ENCODE peak calls at places on chromosome 2, in ten cellular contexts. S, L, P, I, G, H, N, V, E and T are unnamed samples.

GRCh38 chr2:84971799-84972790 is 1.1 kb downstream of the KCMF1 start:
- DNase-seq in S (peak; percentile 76), L (no peak), P (peak; percentile 29), I (peak; percentile 56), G (no peak), H (peak; percentile 38), N (peak; percentile 82), V (peak; percentile 46), E (no peak), T (peak; percentile 39)

GRCh38 chr2:26735096-26735495 is 29.0 kb upstream of the SLC35F6 start:
- DNase-seq in S (no peak), L (no peak), P (no peak), I (peak; percentile 96), G (peak; percentile 81), H (no peak), N (no peak), V (peak; percentile 86), E (no peak), T (no peak)

GRCh38 chr2:154507186-154507585 is 191.3 kb upstream of the KCNJ3 start:
- DNase-seq in S (no peak), L (no peak), P (no peak), I (no peak), G (no peak), H (no peak), N (no peak), V (no peak), E (peak; percentile 8), T (no peak)

GRCh38 chr2:16861154-16861929 is 195.7 kb upstream of the CYRIA start:
- DNase-seq in S (no peak), L (no peak), P (no peak), I (peak; percentile 43), G (no peak), H (no peak), N (no peak), V (peak; percentile 2), E (no peak), T (no peak)

GRCh38 chr2:72136349-72136748 is 11.3 kb downstream of the CYP26B1 start:
- DNase-seq in S (no peak), L (no peak), P (no peak), I (no peak), G (no peak), H (no peak), N (no peak), V (no peak), E (no peak), T (no peak)

GRCh38 chr2:122519366-122519765 is 763.9 kb downstream of the TSN start:
- DNase-seq in S (no peak), L (peak; percentile 6), P (no peak), I (no peak), G (no peak), H (no peak), N (peak; percentile 30), V (peak; percentile 33), E (no peak), T (no peak)

GRCh38 chr2:236946871-236947270 is 138.8 kb upstream of the COPS8 start:
- DNase-seq in S (no peak), L (no peak), P (peak; percentile 10), I (peak; percentile 55), G (no peak), H (no peak), N (no peak), V (no peak), E (no peak), T (no peak)

GRCh38 chr2:191571163-191571769 is 106.7 kb upstream of the NABP1 start:
- DNase-seq in S (no peak), L (no peak), P (no peak), I (peak; percentile 84), G (peak; percentile 62), H (no peak), N (peak; percentile 31), V (peak; percentile 74), E (peak; percentile 36), T (no peak)

GRCh38 chr2:148300534-148300933 is 279.6 kb downstream of the MBD5 start:
- DNase-seq in S (no peak), L (no peak), P (no peak), I (peak; percentile 33), G (no peak), H (no peak), N (no peak), V (no peak), E (no peak), T (no peak)

GRCh38 chr2:225319872-225320271 is 79.6 kb upstream of the NYAP2 start:
- DNase-seq in S (no peak), L (no peak), P (no peak), I (no peak), G (no peak), H (no peak), N (no peak), V (no peak), E (no peak), T (no peak)

GRCh38 chr2:112876257-112876970 is 34.6 kb upstream of the IL37 start:
- DNase-seq in S (no peak), L (no peak), P (no peak), I (no peak), G (no peak), H (no peak), N (no peak), V (no peak), E (no peak), T (no peak)

GRCh38 chr2:217946071-217946470 is 56.7 kb downstream of the TNS1 start:
- DNase-seq in S (no peak), L (no peak), P (no peak), I (no peak), G (no peak), H (no peak), N (no peak), V (no peak), E (no peak), T (no peak)

GRCh38 chr2:15184491-15184890 is 376.6 kb downstream of the NBAS start:
- DNase-seq in S (no peak), L (no peak), P (no peak), I (no peak), G (no peak), H (no peak), N (no peak), V (no peak), E (no peak), T (no peak)

GRCh38 chr2:15191801-15192200 is 369.3 kb downstream of the NBAS start:
- DNase-seq in S (no peak), L (no peak), P (no peak), I (no peak), G (no peak), H (no peak), N (no peak), V (no peak), E (peak; percentile 21), T (no peak)

GRCh38 chr2:15186118-15186517 is 375.0 kb downstream of the NBAS start:
- DNase-seq in S (no peak), L (no peak), P (no peak), I (no peak), G (no peak), H (no peak), N (no peak), V (no peak), E (no peak), T (no peak)

GRCh38 chr2:15189236-15189635 is 371.9 kb downstream of the NBAS start:
- DNase-seq in S (no peak), L (no peak), P (no peak), I (peak; percentile 3), G (no peak), H (no peak), N (no peak), V (no peak), E (no peak), T (no peak)
- TF ChIP-seq CTCF in S (no peak), L (no peak), P (no peak), I (peak; percentile 5), G (peak; percentile 15), H (no peak), N (peak; percentile 27), V (no peak), E (no peak), T (no peak)

DNA sequence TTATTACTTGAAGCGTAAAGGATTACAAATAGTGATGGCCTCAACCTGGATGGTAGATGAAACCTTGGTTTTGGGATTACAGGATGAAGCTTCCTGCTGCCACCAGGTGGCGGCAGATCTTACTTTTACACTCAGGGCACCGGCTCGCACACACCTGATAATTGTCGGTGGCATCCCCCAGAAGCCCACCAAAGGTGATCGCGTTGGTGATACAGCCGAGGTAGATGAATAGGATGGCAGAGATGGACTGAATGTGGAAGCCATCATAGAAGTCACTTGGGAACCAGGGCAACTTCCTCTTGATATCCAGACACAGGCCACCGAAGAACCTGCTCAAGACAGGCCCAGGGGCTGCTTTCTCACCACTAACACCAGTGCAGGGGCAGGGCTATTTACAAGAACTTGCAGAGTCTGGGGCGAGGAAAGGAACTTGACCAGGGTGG is 51.8 kb downstream of the MTHFD2 start:
- DNase-seq in S (no peak), L (peak; percentile 41), P (no peak), I (peak; percentile 56), G (no peak), H (peak; percentile 33), N (peak; percentile 77), V (peak; percentile 56), E (peak; percentile 36), T (peak; percentile 23)
- TF ChIP-seq CTCF in S (peak; percentile 48), L (peak; percentile 88), P (no peak), I (peak; percentile 86), G (peak; percentile 81), H (peak; percentile 75), N (peak; percentile 99), V (peak; percentile 92), E (peak; percentile 83), T (peak; percentile 90)

DNA sequence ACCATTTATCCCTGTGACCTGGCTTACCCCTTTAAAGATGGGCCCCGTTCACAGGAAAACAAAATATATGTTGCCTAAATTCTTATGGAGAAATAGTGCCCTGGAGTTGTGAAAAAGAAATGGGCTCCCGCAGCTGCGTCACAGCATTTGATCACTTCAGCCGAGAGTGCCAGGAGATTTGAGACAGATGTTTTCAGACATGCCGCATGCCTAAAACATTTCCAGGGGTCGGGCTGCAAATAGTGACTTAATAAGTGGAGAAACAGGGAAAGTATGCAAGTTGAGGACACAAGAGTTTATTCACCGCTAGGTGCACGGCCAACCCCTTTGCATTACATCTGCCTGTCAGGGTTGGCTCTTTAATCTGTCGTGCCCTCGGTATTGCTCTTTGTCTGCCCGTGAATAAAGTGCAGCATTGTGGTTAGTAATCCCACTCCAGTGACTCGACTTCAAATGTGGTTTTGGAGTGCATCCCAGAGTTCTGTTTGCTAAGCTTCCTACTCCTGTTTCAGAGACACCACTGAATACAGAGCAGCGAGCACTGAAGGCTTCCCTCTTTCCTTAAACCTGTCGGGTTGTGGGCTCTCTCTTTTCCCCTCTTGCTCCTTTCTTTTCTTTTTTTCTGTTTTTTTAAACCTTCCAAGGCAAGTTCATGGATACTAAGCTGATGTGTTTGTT is 187.5 kb downstream of the LTBP1 start:
- DNase-seq in S (no peak), L (peak; percentile 67), P (peak; percentile 65), I (peak; percentile 97), G (peak; percentile 99), H (peak; percentile 40), N (no peak), V (peak; percentile 72), E (peak; percentile 59), T (no peak)
- TF ChIP-seq CTCF in S (no peak), L (no peak), P (no peak), I (peak; percentile 17), G (peak; percentile 30), H (no peak), N (no peak), V (no peak), E (no peak), T (no peak)

GRCh38 chr2:18605115-18605514 is 15.7 kb upstream of the NT5C1B start:
- DNase-seq in S (no peak), L (no peak), P (no peak), I (no peak), G (no peak), H (no peak), N (no peak), V (no peak), E (no peak), T (no peak)
- TF ChIP-seq CTCF in S (no peak), L (no peak), P (no peak), I (no peak), G (no peak), H (no peak), N (no peak), V (no peak), E (no peak), T (no peak)